ENCODE peak calls at places on chromosomes 4 and X, in eight cellular contexts. One of them, this sample, is unnamed.

GRCh38 chrX:39112143-39112542 is 310.9 kb downstream of the MID1IP1 start:
- DNase-seq in aorta: no peak
- DNase-seq in nucleus accumbens: no peak
- DNase-seq in HFF-Myc: no peak
- DNase-seq in choroid plexus epithelial cell: no peak
- DNase-seq in mucosa of descending colon: no peak
- DNase-seq in stimulated activated CD4-positive, alpha-beta T cell treated with anti-CD3 and anti-CD28 coated beads, Interleukin-15, amount 100 ng/mL, for 24 hours: no peak
- DNase-seq in NCI-H2081: no peak
- DNase-seq in this sample: no peak

GRCh38 chr4:174681723-174682300 is 147.2 kb downstream of the GLRA3 start:
- DNase-seq in aorta: no peak
- DNase-seq in nucleus accumbens: no peak
- DNase-seq in HFF-Myc: no peak
- DNase-seq in choroid plexus epithelial cell: peak; percentile 79
- DNase-seq in mucosa of descending colon: no peak
- DNase-seq in stimulated activated CD4-positive, alpha-beta T cell treated with anti-CD3 and anti-CD28 coated beads, Interleukin-15, amount 100 ng/mL, for 24 hours: no peak
- DNase-seq in NCI-H2081: no peak
- DNase-seq in this sample: peak; percentile 63

GRCh38 chr4:87236851-87237250 is 16.4 kb upstream of the KLHL8 start:
- DNase-seq in aorta: no peak
- DNase-seq in nucleus accumbens: no peak
- DNase-seq in HFF-Myc: no peak
- DNase-seq in choroid plexus epithelial cell: no peak
- DNase-seq in mucosa of descending colon: no peak
- DNase-seq in stimulated activated CD4-positive, alpha-beta T cell treated with anti-CD3 and anti-CD28 coated beads, Interleukin-15, amount 100 ng/mL, for 24 hours: no peak
- DNase-seq in NCI-H2081: no peak
- DNase-seq in this sample: no peak

GRCh38 chrX:117508021-117508420 is 608.6 kb downstream of the KLHL13 start:
- DNase-seq in aorta: no peak
- DNase-seq in nucleus accumbens: no peak
- DNase-seq in HFF-Myc: no peak
- DNase-seq in choroid plexus epithelial cell: no peak
- DNase-seq in mucosa of descending colon: no peak
- DNase-seq in stimulated activated CD4-positive, alpha-beta T cell treated with anti-CD3 and anti-CD28 coated beads, Interleukin-15, amount 100 ng/mL, for 24 hours: no peak
- DNase-seq in NCI-H2081: peak; percentile 73
- DNase-seq in this sample: no peak

GRCh38 chr4:143700060-143700419 is 435 bp downstream of the FREM3 start:
- DNase-seq in aorta: peak; percentile 52
- DNase-seq in nucleus accumbens: no peak
- DNase-seq in HFF-Myc: no peak
- DNase-seq in choroid plexus epithelial cell: peak; percentile 9
- DNase-seq in mucosa of descending colon: peak; percentile 45
- DNase-seq in stimulated activated CD4-positive, alpha-beta T cell treated with anti-CD3 and anti-CD28 coated beads, Interleukin-15, amount 100 ng/mL, for 24 hours: peak; percentile 26
- DNase-seq in NCI-H2081: peak; percentile 9
- DNase-seq in this sample: no peak

GRCh38 chrX:140432328-140433025 is 72.4 kb downstream of the SOX3 start:
- DNase-seq in aorta: no peak
- DNase-seq in nucleus accumbens: peak; percentile 19
- DNase-seq in HFF-Myc: no peak
- DNase-seq in choroid plexus epithelial cell: no peak
- DNase-seq in mucosa of descending colon: no peak
- DNase-seq in stimulated activated CD4-positive, alpha-beta T cell treated with anti-CD3 and anti-CD28 coated beads, Interleukin-15, amount 100 ng/mL, for 24 hours: no peak
- DNase-seq in NCI-H2081: no peak
- DNase-seq in this sample: no peak

GRCh38 chr4:65623509-65623908 is 46.8 kb downstream of the EPHA5 start:
- DNase-seq in aorta: no peak
- DNase-seq in nucleus accumbens: no peak
- DNase-seq in HFF-Myc: no peak
- DNase-seq in choroid plexus epithelial cell: peak; percentile 66
- DNase-seq in mucosa of descending colon: no peak
- DNase-seq in stimulated activated CD4-positive, alpha-beta T cell treated with anti-CD3 and anti-CD28 coated beads, Interleukin-15, amount 100 ng/mL, for 24 hours: no peak
- DNase-seq in NCI-H2081: no peak
- DNase-seq in this sample: peak; percentile 74

GRCh38 chr4:180615746-180616145 is 1627.5 kb upstream of the TENM3 start:
- DNase-seq in aorta: no peak
- DNase-seq in nucleus accumbens: no peak
- DNase-seq in HFF-Myc: no peak
- DNase-seq in choroid plexus epithelial cell: no peak
- DNase-seq in mucosa of descending colon: no peak
- DNase-seq in stimulated activated CD4-positive, alpha-beta T cell treated with anti-CD3 and anti-CD28 coated beads, Interleukin-15, amount 100 ng/mL, for 24 hours: no peak
- DNase-seq in NCI-H2081: peak; percentile 52
- DNase-seq in this sample: no peak

GRCh38 chr4:138897818-138898226 is 117.8 kb upstream of the NOCT start:
- DNase-seq in aorta: no peak
- DNase-seq in nucleus accumbens: no peak
- DNase-seq in HFF-Myc: peak; percentile 27
- DNase-seq in choroid plexus epithelial cell: peak; percentile 76
- DNase-seq in mucosa of descending colon: no peak
- DNase-seq in stimulated activated CD4-positive, alpha-beta T cell treated with anti-CD3 and anti-CD28 coated beads, Interleukin-15, amount 100 ng/mL, for 24 hours: peak; percentile 9
- DNase-seq in NCI-H2081: peak; percentile 85
- DNase-seq in this sample: peak; percentile 86

GRCh38 chrX:49111846-49112245 is 11.7 kb downstream of the GPKOW start:
- DNase-seq in aorta: no peak
- DNase-seq in nucleus accumbens: peak; percentile 15
- DNase-seq in HFF-Myc: no peak
- DNase-seq in choroid plexus epithelial cell: no peak
- DNase-seq in mucosa of descending colon: no peak
- DNase-seq in stimulated activated CD4-positive, alpha-beta T cell treated with anti-CD3 and anti-CD28 coated beads, Interleukin-15, amount 100 ng/mL, for 24 hours: no peak
- DNase-seq in NCI-H2081: no peak
- DNase-seq in this sample: no peak

GRCh38 chrX:22486326-22486725 is 213.6 kb downstream of the CBLL2 start:
- DNase-seq in aorta: no peak
- DNase-seq in nucleus accumbens: no peak
- DNase-seq in HFF-Myc: no peak
- DNase-seq in choroid plexus epithelial cell: peak; percentile 1
- DNase-seq in mucosa of descending colon: no peak
- DNase-seq in stimulated activated CD4-positive, alpha-beta T cell treated with anti-CD3 and anti-CD28 coated beads, Interleukin-15, amount 100 ng/mL, for 24 hours: no peak
- DNase-seq in NCI-H2081: no peak
- DNase-seq in this sample: no peak

GRCh38 chrX:7316280-7316679 is 168.3 kb upstream of the PUDP start:
- DNase-seq in aorta: no peak
- DNase-seq in nucleus accumbens: no peak
- DNase-seq in HFF-Myc: no peak
- DNase-seq in choroid plexus epithelial cell: no peak
- DNase-seq in mucosa of descending colon: no peak
- DNase-seq in stimulated activated CD4-positive, alpha-beta T cell treated with anti-CD3 and anti-CD28 coated beads, Interleukin-15, amount 100 ng/mL, for 24 hours: no peak
- DNase-seq in NCI-H2081: no peak
- DNase-seq in this sample: no peak

GRCh38 chrX:46840946-46841740 is 4.3 kb downstream of the RP2 start:
- DNase-seq in aorta: no peak
- DNase-seq in nucleus accumbens: peak; percentile 23
- DNase-seq in HFF-Myc: no peak
- DNase-seq in choroid plexus epithelial cell: no peak
- DNase-seq in mucosa of descending colon: no peak
- DNase-seq in stimulated activated CD4-positive, alpha-beta T cell treated with anti-CD3 and anti-CD28 coated beads, Interleukin-15, amount 100 ng/mL, for 24 hours: no peak
- DNase-seq in NCI-H2081: no peak
- DNase-seq in this sample: no peak

GRCh38 chrX:23784487-23785301 is 1.7 kb downstream of the SAT1 start:
- DNase-seq in aorta: no peak
- DNase-seq in nucleus accumbens: no peak
- DNase-seq in HFF-Myc: no peak
- DNase-seq in choroid plexus epithelial cell: peak; percentile 89
- DNase-seq in mucosa of descending colon: no peak
- DNase-seq in stimulated activated CD4-positive, alpha-beta T cell treated with anti-CD3 and anti-CD28 coated beads, Interleukin-15, amount 100 ng/mL, for 24 hours: no peak
- DNase-seq in NCI-H2081: no peak
- DNase-seq in this sample: no peak

GRCh38 chr4:3304831-3305609 is 12.2 kb downstream of the RGS12 start:
- DNase-seq in aorta: peak; percentile 50
- DNase-seq in nucleus accumbens: no peak
- DNase-seq in HFF-Myc: no peak
- DNase-seq in choroid plexus epithelial cell: peak; percentile 23
- DNase-seq in mucosa of descending colon: no peak
- DNase-seq in stimulated activated CD4-positive, alpha-beta T cell treated with anti-CD3 and anti-CD28 coated beads, Interleukin-15, amount 100 ng/mL, for 24 hours: no peak
- DNase-seq in NCI-H2081: peak; percentile 23
- DNase-seq in this sample: no peak

GRCh38 chr4:40940317-40940720 is 190.6 kb downstream of the NSUN7 start:
- DNase-seq in aorta: peak; percentile 73
- DNase-seq in nucleus accumbens: no peak
- DNase-seq in HFF-Myc: no peak
- DNase-seq in choroid plexus epithelial cell: no peak
- DNase-seq in mucosa of descending colon: no peak
- DNase-seq in stimulated activated CD4-positive, alpha-beta T cell treated with anti-CD3 and anti-CD28 coated beads, Interleukin-15, amount 100 ng/mL, for 24 hours: no peak
- DNase-seq in NCI-H2081: no peak
- DNase-seq in this sample: no peak

GRCh38 chr4:153318696-153319320 is 25.7 kb upstream of the MND1 start:
- DNase-seq in aorta: no peak
- DNase-seq in nucleus accumbens: no peak
- DNase-seq in HFF-Myc: peak; percentile 22
- DNase-seq in choroid plexus epithelial cell: peak; percentile 79
- DNase-seq in mucosa of descending colon: no peak
- DNase-seq in stimulated activated CD4-positive, alpha-beta T cell treated with anti-CD3 and anti-CD28 coated beads, Interleukin-15, amount 100 ng/mL, for 24 hours: peak; percentile 32
- DNase-seq in NCI-H2081: peak; percentile 37
- DNase-seq in this sample: no peak

GRCh38 chr4:13349096-13349495 is 135.0 kb downstream of the RAB28 start:
- DNase-seq in aorta: no peak
- DNase-seq in nucleus accumbens: no peak
- DNase-seq in HFF-Myc: no peak
- DNase-seq in choroid plexus epithelial cell: peak; percentile 4
- DNase-seq in mucosa of descending colon: no peak
- DNase-seq in stimulated activated CD4-positive, alpha-beta T cell treated with anti-CD3 and anti-CD28 coated beads, Interleukin-15, amount 100 ng/mL, for 24 hours: no peak
- DNase-seq in NCI-H2081: no peak
- DNase-seq in this sample: no peak

GRCh38 chrX:7100022-7100421 is 47.5 kb upstream of the STS start:
- DNase-seq in aorta: no peak
- DNase-seq in nucleus accumbens: no peak
- DNase-seq in HFF-Myc: no peak
- DNase-seq in choroid plexus epithelial cell: no peak
- DNase-seq in mucosa of descending colon: no peak
- DNase-seq in stimulated activated CD4-positive, alpha-beta T cell treated with anti-CD3 and anti-CD28 coated beads, Interleukin-15, amount 100 ng/mL, for 24 hours: no peak
- DNase-seq in NCI-H2081: no peak
- DNase-seq in this sample: no peak

GRCh38 chr4:183396187-183396738 is 48.2 kb upstream of the CDKN2AIP start:
- DNase-seq in aorta: no peak
- DNase-seq in nucleus accumbens: no peak
- DNase-seq in HFF-Myc: no peak
- DNase-seq in choroid plexus epithelial cell: peak; percentile 5
- DNase-seq in mucosa of descending colon: no peak
- DNase-seq in stimulated activated CD4-positive, alpha-beta T cell treated with anti-CD3 and anti-CD28 coated beads, Interleukin-15, amount 100 ng/mL, for 24 hours: no peak
- DNase-seq in NCI-H2081: no peak
- DNase-seq in this sample: no peak

GRCh38 chr4:17273047-17273446 is 238.8 kb downstream of the QDPR start:
- DNase-seq in aorta: no peak
- DNase-seq in nucleus accumbens: no peak
- DNase-seq in HFF-Myc: peak; percentile 10
- DNase-seq in choroid plexus epithelial cell: no peak
- DNase-seq in mucosa of descending colon: no peak
- DNase-seq in stimulated activated CD4-positive, alpha-beta T cell treated with anti-CD3 and anti-CD28 coated beads, Interleukin-15, amount 100 ng/mL, for 24 hours: no peak
- DNase-seq in NCI-H2081: no peak
- DNase-seq in this sample: no peak